ENCODE peak calls at places on chromosomes 4 and X, in six cellular contexts. W is HCT116, Q is SK-N-SH, Y is K562, D is HepG2, T is GM12878. G is an unnamed sample.

GRCh38 chr4:82421796-82422560 is 8.3 kb downstream of the HNRNPDL start:
- DNase-seq in Y (no peak), Q (no peak), D (no peak), T (no peak), W (no peak), G (no peak)

GRCh38 chrX:72498782-72499181 is 73.9 kb downstream of the HDAC8 start:
- DNase-seq in W (no peak), Q (no peak), D (no peak), T (peak), Y (peak), G (no peak)

GRCh38 chr4:28225689-28226353 is 1365.2 kb downstream of the STIM2 start:
- DNase-seq in Y (no peak), W (no peak), T (no peak), Q (no peak), D (no peak), G (no peak)

GRCh38 chr4:6200011-6200921 is at the start of gene JAKMIP1:
- DNase-seq in W (no peak), D (peak), Q (peak), T (no peak), Y (peak), G (peak)

GRCh38 chr4:114217150-114217817 is 237.8 kb upstream of the ARSJ start:
- DNase-seq in T (no peak), Q (peak), W (no peak), D (no peak), Y (no peak), G (no peak)

GRCh38 chr4:149549911-149550310 is 265.7 kb downstream of the IQCM start:
- DNase-seq in T (no peak), W (no peak), Q (no peak), D (no peak), Y (no peak), G (peak)

GRCh38 chr4:147157860-147158701 is 212.4 kb upstream of the TTC29 start:
- DNase-seq in Y (no peak), W (no peak), D (peak), T (no peak), Q (peak), G (no peak)

GRCh38 chrX:134457708-134458107 is 2.3 kb upstream of the HPRT1 start:
- DNase-seq in W (no peak), T (no peak), D (no peak), Y (peak), Q (no peak), G (no peak)

GRCh38 chrX:71622347-71623104 is 4.2 kb upstream of the CXCR3 start:
- DNase-seq in T (peak), D (peak), W (peak), Q (peak), Y (peak), G (peak)

GRCh38 chr4:186693159-186693815 is 30.4 kb downstream of the FAT1 start:
- DNase-seq in Q (no peak), Y (peak), T (no peak), W (peak), D (no peak), G (no peak)

GRCh38 chr4:118278473-118279274 is 74.1 kb downstream of the PRSS12 start:
- DNase-seq in D (peak), W (peak), Y (peak), T (peak), Q (peak), G (peak)

GRCh38 chr4:54746228-54746627 is 88.5 kb downstream of the KIT start:
- DNase-seq in Q (no peak), W (no peak), T (no peak), Y (no peak), D (no peak), G (no peak)

GRCh38 chr4:53595204-53595603 is 3.9 kb upstream of the LNX1 start:
- DNase-seq in T (no peak), Y (no peak), Q (no peak), W (no peak), D (no peak), G (no peak)

GRCh38 chr4:154738426-154738825 is 5.4 kb upstream of the LRAT start:
- DNase-seq in D (no peak), Q (no peak), T (no peak), W (no peak), Y (no peak), G (peak)

GRCh38 chr4:123699823-123700822 is 303.5 kb downstream of the SPRY1 start:
- DNase-seq in T (no peak), Y (no peak), D (peak), Q (no peak), W (no peak), G (no peak)

GRCh38 chrX:104319346-104319745 is 64.6 kb upstream of the ESX1 start:
- DNase-seq in Q (no peak), T (no peak), D (no peak), Y (no peak), W (no peak), G (no peak)

GRCh38 chr4:24999392-25000104 is 31.2 kb downstream of the LGI2 start:
- DNase-seq in T (no peak), Q (no peak), W (no peak), Y (no peak), D (no peak), G (no peak)

GRCh38 chr4:73984736-73985527 is 3.1 kb downstream of the PPBP start:
- DNase-seq in W (no peak), D (no peak), T (no peak), Y (no peak), Q (no peak), G (no peak)

GRCh38 chr4:160877087-160877790 is 1286.6 kb downstream of the FSTL5 start:
- DNase-seq in W (no peak), T (no peak), Y (no peak), Q (no peak), D (peak), G (no peak)

GRCh38 chrX:107676559-107677378 is 48.5 kb downstream of the PRPS1 start:
- DNase-seq in Q (peak), T (no peak), D (no peak), W (peak), Y (peak), G (peak)

GRCh38 chrX:130109429-130110378 is 593 bp downstream of the ELF4 start:
- DNase-seq in Y (peak), D (no peak), Q (peak), T (no peak), W (no peak), G (no peak)

GRCh38 chrX:119211649-119212014 is 24.5 kb upstream of the PGRMC1 start:
- DNase-seq in W (no peak), D (no peak), Y (no peak), Q (no peak), T (no peak), G (no peak)

GRCh38 chr4:153248641-153249198 is 44.5 kb downstream of the TRIM2 start:
- DNase-seq in W (no peak), Q (peak), Y (no peak), D (no peak), T (no peak), G (no peak)

GRCh38 chrX:106730385-106730784 is 3.9 kb downstream of the RNF128 start:
- DNase-seq in Q (no peak), Y (no peak), D (peak), T (no peak), W (no peak), G (no peak)

GRCh38 chrX:25523574-25523973 is 507.8 kb upstream of the ARX start:
- DNase-seq in Q (peak), W (peak), Y (peak), T (no peak), D (peak), G (peak)

GRCh38 chr4:1683371-1683902 is 676 bp downstream of the FAM53A start:
- DNase-seq in T (no peak), Q (no peak), W (no peak), Y (peak), D (no peak), G (no peak)

GRCh38 chr4:180434131-180434895 is 1808.9 kb upstream of the TENM3 start:
- DNase-seq in Q (no peak), T (peak), W (no peak), D (no peak), Y (no peak), G (no peak)

DNA sequence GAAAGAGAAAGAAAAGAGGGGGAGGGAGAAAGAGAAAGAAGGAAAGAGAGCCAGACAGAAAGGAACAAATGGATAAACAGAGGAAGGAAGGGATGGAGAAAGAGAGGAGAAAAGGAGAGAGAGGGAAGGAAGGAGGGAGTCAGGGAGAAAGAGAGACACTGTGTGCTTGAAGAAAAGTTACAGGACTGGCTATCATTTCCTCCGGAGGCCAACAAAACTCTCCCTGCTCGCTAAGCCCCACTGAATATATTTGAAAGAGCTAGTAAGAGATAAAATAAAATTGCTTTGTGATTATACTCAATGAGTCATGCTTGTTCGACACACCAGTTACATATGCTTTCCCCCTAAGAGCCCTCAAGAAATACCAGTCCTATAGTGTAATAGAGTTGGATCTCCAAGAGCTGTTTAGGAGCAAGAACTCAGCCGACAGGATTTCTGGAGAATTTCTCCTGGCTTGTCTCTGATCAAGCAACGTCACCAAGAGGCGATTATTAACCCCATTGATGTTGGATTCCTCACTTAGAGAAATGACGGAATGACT is 102.2 kb downstream of the MXRA5 start:
- DNase-seq in D (no peak), Y (no peak), Q (no peak), T (no peak), W (no peak), G (no peak)
- TF ChIP-seq JUND in D (no peak), Y (no peak), Q (peak), T (no peak), W (no peak), G (no peak)

DNA sequence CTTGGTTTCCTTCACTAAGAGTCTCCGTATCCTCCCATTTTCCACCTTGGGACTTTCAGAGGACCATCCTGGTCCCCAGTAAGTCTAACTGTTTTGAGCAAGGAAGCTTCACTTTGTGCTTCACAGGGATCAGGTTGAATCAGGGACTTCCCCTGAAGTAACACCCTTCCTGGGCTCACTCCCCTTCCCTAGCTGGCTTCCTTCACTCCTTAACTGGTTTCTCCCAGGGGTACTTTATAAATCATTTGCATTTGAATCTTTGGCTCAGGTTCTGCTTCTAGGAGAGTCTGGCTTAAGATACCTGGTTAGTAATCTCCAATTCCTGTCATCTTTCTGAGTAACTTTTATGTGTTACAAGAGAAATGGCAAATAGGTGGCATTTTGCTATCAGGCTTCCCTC is 24.5 kb upstream of the GRIA2 start:
- DNase-seq in W (no peak), D (no peak), Q (no peak), Y (no peak), T (no peak), G (no peak)
- TF ChIP-seq JUND in W (no peak), D (no peak), Q (no peak), Y (no peak), T (no peak), G (no peak)

DNA sequence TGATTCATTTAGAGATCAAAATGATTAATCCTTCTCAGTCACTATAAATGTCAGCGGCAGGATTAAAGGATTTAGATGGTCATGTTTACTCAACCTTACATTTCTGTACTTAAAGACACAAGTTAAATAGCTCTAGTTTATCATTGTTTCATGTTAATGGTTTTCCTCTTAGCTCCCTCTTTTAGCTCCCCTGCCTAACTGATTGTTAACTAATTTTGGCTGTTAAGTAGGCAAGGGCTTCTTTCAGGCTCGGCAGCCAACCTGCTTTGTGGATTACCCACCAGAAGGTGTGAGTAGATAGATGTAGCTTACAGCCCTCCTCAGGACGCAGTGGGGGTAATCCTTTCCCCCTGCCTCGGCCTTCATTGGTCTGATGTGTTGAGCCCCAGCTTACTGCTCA is 96.0 kb downstream of the TENM3 start:
- DNase-seq in D (no peak), Y (no peak), T (no peak), Q (no peak), W (no peak), G (no peak)
- TF ChIP-seq JUND in D (no peak), Y (no peak), T (no peak), Q (no peak), W (no peak), G (no peak)

DNA sequence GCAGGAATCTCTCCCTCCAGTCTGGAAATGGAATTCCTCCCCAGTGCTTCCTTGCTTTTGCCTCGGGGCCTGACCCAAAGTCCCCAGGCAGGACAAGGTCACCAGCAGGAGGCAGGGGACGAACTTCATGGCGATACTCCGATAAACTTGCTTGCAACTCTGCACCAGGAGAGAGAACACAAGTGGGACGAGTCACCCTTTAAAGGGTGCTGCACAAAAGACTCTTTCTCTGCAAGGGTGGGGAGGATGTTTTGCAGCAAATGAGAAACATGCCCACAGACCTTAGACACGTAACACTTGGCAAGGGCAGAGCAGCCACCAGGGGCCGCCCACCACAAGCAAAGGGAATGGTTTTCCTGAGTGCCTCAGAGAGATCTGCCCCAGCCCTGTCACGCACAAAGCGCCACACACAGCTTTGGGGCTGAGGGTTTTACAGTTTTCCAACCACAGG is at the start of gene FGFBP2:
- DNase-seq in Q (peak), T (no peak), D (peak), W (peak), Y (peak), G (peak)
- TF ChIP-seq JUND in Q (no peak), T (no peak), D (no peak), W (no peak), Y (no peak), G (no peak)

GRCh38 chrX:40108084-40108958 is 10.6 kb upstream of the BCOR start:
- DNase-seq in Y (peak), T (no peak), Q (no peak), W (no peak), D (peak), G (peak)
- TF ChIP-seq JUND in Y (no peak), T (no peak), Q (no peak), W (no peak), D (no peak), G (no peak)

GRCh38 chr4:3347871-3348270 is 55.0 kb downstream of the RGS12 start:
- DNase-seq in T (no peak), W (no peak), Q (no peak), D (no peak), Y (no peak), G (no peak)

GRCh38 chr4:3345384-3345783 is 52.6 kb downstream of the RGS12 start:
- DNase-seq in D (no peak), Y (no peak), T (no peak), Q (no peak), W (no peak), G (no peak)

GRCh38 chr4:3344596-3344995 is 51.8 kb downstream of the RGS12 start:
- DNase-seq in Q (no peak), Y (no peak), T (no peak), D (no peak), W (no peak), G (no peak)

GRCh38 chr4:3344104-3344503 is 51.3 kb downstream of the RGS12 start:
- DNase-seq in D (no peak), W (no peak), T (no peak), Y (no peak), Q (no peak), G (no peak)

GRCh38 chr4:3346146-3346545 is 53.3 kb downstream of the RGS12 start:
- DNase-seq in W (peak), Y (peak), D (peak), T (peak), Q (peak), G (peak)
- TF ChIP-seq JUND in W (no peak), Y (no peak), D (no peak), T (no peak), Q (no peak), G (no peak)

DNA sequence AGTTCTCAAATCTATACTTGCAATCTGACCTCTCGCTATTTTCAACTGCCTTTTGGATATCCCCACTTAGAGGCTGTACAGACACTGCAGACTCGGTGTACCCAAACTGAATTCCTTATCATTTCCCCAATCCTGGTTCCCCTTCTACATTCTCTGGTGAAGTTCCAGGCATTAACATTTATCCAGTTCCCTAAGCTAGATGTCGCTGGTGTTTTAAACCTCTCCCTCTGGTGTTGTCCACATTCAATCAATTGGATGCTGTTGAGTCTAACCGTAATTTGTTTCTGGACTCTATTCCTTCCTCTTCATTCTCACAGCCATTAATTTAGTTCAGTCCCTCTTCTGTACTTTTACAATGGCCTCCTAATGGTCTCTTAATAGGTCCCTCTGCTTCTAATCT is 7.2 kb upstream of the STK26 start:
- DNase-seq in Q (no peak), T (no peak), Y (peak), W (no peak), D (no peak), G (no peak)
- TF ChIP-seq JUND in Q (no peak), T (no peak), Y (no peak), W (no peak), D (no peak), G (no peak)

GRCh38 chrX:150406559-150406958 is 43.4 kb downstream of the MAMLD1 start:
- DNase-seq in W (no peak), Y (no peak), T (no peak), Q (no peak), D (no peak), G (no peak)
- TF ChIP-seq JUND in W (no peak), Y (no peak), T (no peak), Q (no peak), D (no peak), G (no peak)

GRCh38 chr4:170026253-170026991 is at the start of gene MFAP3L:
- DNase-seq in W (peak), Q (peak), T (no peak), D (peak), Y (peak), G (peak)
- TF ChIP-seq JUND in W (no peak), Q (peak), T (no peak), D (no peak), Y (no peak), G (no peak)

G was measured in T47D.